ENCODE peak calls at places on chromosomes 2 and 18, in five cellular contexts. K, T, Q, W and H are unnamed samples.

GRCh38 chr18:33761363-33761762 is 183.3 kb downstream of the ASXL3 start:
- DNase-seq in W (peak), K (no peak), T (peak), Q (no peak), H (no peak)

GRCh38 chr2:110770696-110771425 is 38.5 kb downstream of the ACOXL start:
- DNase-seq in W (no peak), K (no peak), T (peak), Q (peak), H (peak)

GRCh38 chr2:96923810-96924774 is 54.2 kb upstream of the SEMA4C start:
- DNase-seq in W (no peak), T (no peak), K (no peak), Q (no peak), H (no peak)

GRCh38 chr18:27887711-27888495 is 289.0 kb downstream of the CDH2 start:
- DNase-seq in Q (peak), K (no peak), T (no peak), W (no peak), H (peak)

GRCh38 chr18:80154293-80154692 is 45.2 kb downstream of the ADNP2 start:
- DNase-seq in Q (peak), T (peak), W (no peak), K (no peak), H (no peak)

GRCh38 chr2:108447947-108448677 is 894 bp upstream of the GCC2 start:
- DNase-seq in K (no peak), Q (no peak), W (no peak), T (no peak), H (no peak)

GRCh38 chr2:232365621-232366321 is 12.8 kb upstream of the ALPP start:
- DNase-seq in W (peak), Q (peak), T (peak), K (peak), H (peak)

GRCh38 chr2:55051026-55051866 is 995 bp upstream of the RTN4 start:
- DNase-seq in Q (peak), K (no peak), W (peak), T (peak), H (peak)

GRCh38 chr18:56831988-56832387 is 180.8 kb downstream of the WDR7 start:
- DNase-seq in K (no peak), Q (peak), T (peak), W (no peak), H (peak)

GRCh38 chr2:118044849-118045248 is 31.0 kb upstream of the CCDC93 start:
- DNase-seq in K (no peak), Q (no peak), W (no peak), T (no peak), H (no peak)

GRCh38 chr18:11667578-11667977 is 21.5 kb upstream of the GNAL start:
- DNase-seq in T (no peak), Q (no peak), W (peak), K (no peak), H (no peak)

GRCh38 chr2:241304039-241304670 is 11.3 kb downstream of the HDLBP start:
- DNase-seq in T (no peak), K (no peak), W (no peak), Q (no peak), H (no peak)

GRCh38 chr18:76982038-76982437 is 150.5 kb downstream of the MBP start:
- DNase-seq in W (no peak), Q (no peak), T (no peak), K (no peak), H (no peak)

GRCh38 chr2:8671176-8671575 is 10.7 kb upstream of the ID2 start:
- DNase-seq in K (no peak), T (no peak), W (no peak), Q (no peak), H (no peak)

GRCh38 chr18:40041951-40042350 is 1913.1 kb upstream of the PIK3C3 start:
- DNase-seq in T (no peak), W (no peak), Q (no peak), K (no peak), H (no peak)

GRCh38 chr2:238097988-238098853 is 1.9 kb upstream of the ESPNL start:
- DNase-seq in Q (peak), K (peak), T (peak), W (peak), H (peak)

GRCh38 chr18:55781481-55781957 is 193.5 kb upstream of the TCF4 start:
- DNase-seq in W (no peak), Q (peak), T (peak), K (peak), H (peak)

GRCh38 chr2:160892204-160892603 is 268.0 kb upstream of the TANK start:
- DNase-seq in W (no peak), T (no peak), K (no peak), Q (no peak), H (no peak)

GRCh38 chr2:58920001-58920400 is 678.9 kb upstream of the FANCL start:
- DNase-seq in Q (peak), T (peak), W (no peak), K (no peak), H (no peak)

GRCh38 chr18:27652480-27653121 is 467.5 kb upstream of the CHST9 start:
- DNase-seq in W (no peak), Q (no peak), K (no peak), T (no peak), H (no peak)

GRCh38 chr2:170997893-170998477 is 68.9 kb downstream of the GORASP2 start:
- DNase-seq in K (no peak), T (no peak), W (no peak), Q (no peak), H (no peak)

GRCh38 chr18:28494151-28494550 is 317.2 kb upstream of the CDH2 start:
- DNase-seq in Q (peak), T (peak), W (no peak), K (no peak), H (peak)

GRCh38 chr2:153543639-153544071 is 65.1 kb upstream of the RPRM start:
- DNase-seq in W (no peak), K (no peak), T (no peak), Q (no peak), H (no peak)

GRCh38 chr2:174971868-174972781 is 33.1 kb downstream of the CHN1 start:
- DNase-seq in Q (peak), T (peak), W (peak), K (no peak), H (peak)

GRCh38 chr2:17416891-17417391 is 101.3 kb downstream of the RAD51AP2 start:
- DNase-seq in W (no peak), K (no peak), T (peak), Q (peak), H (peak)

GRCh38 chr2:23568257-23569190 is 183.5 kb downstream of the KLHL29 start:
- DNase-seq in Q (peak), W (no peak), K (no peak), T (no peak), H (no peak)